ENCODE peak calls at places on chromosome 18, in six cellular contexts. C, I, X, O, J and Y are unnamed samples.

GRCh38 chr18:43060020-43060419 is 55.5 kb downstream of the RIT2 start:
- DNase-seq in I (no peak), O (no peak), J (no peak), X (no peak), C (no peak), Y (no peak)

GRCh38 chr18:47975105-47975504 is 44.6 kb upstream of the SMAD2 start:
- DNase-seq in C (no peak), J (no peak), I (no peak), X (no peak), O (no peak), Y (no peak)

GRCh38 chr18:48348739-48349138 is 60.4 kb downstream of the ZBTB7C start:
- DNase-seq in O (no peak), X (no peak), C (no peak), I (no peak), J (no peak), Y (no peak)

GRCh38 chr18:67551146-67551545 is 34.6 kb upstream of the DSEL start:
- DNase-seq in J (no peak), C (no peak), I (no peak), O (no peak), X (no peak), Y (no peak)

GRCh38 chr18:9422816-9423519 is 52.3 kb upstream of the RALBP1 start:
- DNase-seq in X (no peak), I (no peak), C (no peak), J (no peak), O (no peak), Y (no peak)

GRCh38 chr18:24656044-24656443 is 195.6 kb downstream of the HRH4 start:
- DNase-seq in C (peak; percentile 84), I (no peak), X (no peak), J (no peak), O (no peak), Y (no peak)

GRCh38 chr18:25724121-25724520 is 366.3 kb downstream of the SS18 start:
- DNase-seq in I (no peak), C (no peak), O (no peak), J (no peak), X (no peak), Y (no peak)

GRCh38 chr18:11293794-11294193 is 144.4 kb upstream of the PIEZO2 start:
- DNase-seq in C (no peak), X (peak; percentile 15), J (no peak), O (no peak), I (no peak), Y (no peak)

GRCh38 chr18:54767094-54767493 is 61.2 kb upstream of the RAB27B start:
- DNase-seq in X (no peak), J (no peak), I (no peak), C (no peak), O (no peak), Y (no peak)

GRCh38 chr18:40371673-40372072 is 1583.4 kb upstream of the PIK3C3 start:
- DNase-seq in I (no peak), X (no peak), O (no peak), C (peak; percentile 2), J (no peak), Y (no peak)

GRCh38 chr18:27921904-27922541 is 254.9 kb downstream of the CDH2 start:
- DNase-seq in O (no peak), C (peak; percentile 54), I (no peak), J (no peak), X (no peak), Y (no peak)

GRCh38 chr18:13619505-13620205 is 106.7 kb downstream of the FAM210A start:
- DNase-seq in X (no peak), I (no peak), C (no peak), J (no peak), O (no peak), Y (no peak)

GRCh38 chr18:3584897-3585460 is 135.0 kb downstream of the TGIF1 start:
- DNase-seq in C (no peak), O (peak; percentile 57), X (no peak), J (no peak), I (no peak), Y (no peak)

GRCh38 chr18:48676756-48677368 is 138.0 kb downstream of the CTIF start:
- DNase-seq in J (peak; percentile 68), C (peak; percentile 42), X (peak; percentile 83), O (peak; percentile 70), I (peak; percentile 40), Y (peak; percentile 76)

GRCh38 chr18:9802774-9803697 is 82.7 kb upstream of the TXNDC2 start:
- DNase-seq in C (no peak), I (no peak), J (no peak), O (no peak), X (no peak), Y (no peak)

GRCh38 chr18:21803495-21803894 is 62.9 kb downstream of the MIB1 start:
- DNase-seq in I (no peak), C (no peak), J (no peak), O (peak; percentile 75), X (no peak), Y (no peak)

GRCh38 chr18:72828601-72829000 is 39.2 kb downstream of the NETO1 start:
- DNase-seq in C (no peak), I (no peak), J (no peak), X (no peak), O (no peak), Y (no peak)

GRCh38 chr18:61340148-61340547 is 6.9 kb downstream of the CDH20 start:
- DNase-seq in O (no peak), J (no peak), I (no peak), X (no peak), C (no peak), Y (no peak)

GRCh38 chr18:841647-842370 is 29.8 kb upstream of the YES1 start:
- DNase-seq in X (no peak), J (no peak), C (no peak), I (no peak), O (no peak), Y (no peak)

GRCh38 chr18:3995476-3996102 is 459.5 kb downstream of the DLGAP1 start:
- DNase-seq in X (peak; percentile 31), J (no peak), O (peak; percentile 70), C (peak; percentile 52), I (peak; percentile 43), Y (no peak)

GRCh38 chr18:79528846-79529245 is 133.1 kb downstream of the NFATC1 start:
- DNase-seq in I (peak; percentile 83), J (peak; percentile 87), X (peak; percentile 81), O (peak; percentile 87), C (peak; percentile 26), Y (peak; percentile 82)

GRCh38 chr18:22170421-22171262 is 1.3 kb downstream of the GATA6 start:
- DNase-seq in J (no peak), O (peak; percentile 19), C (peak; percentile 26), X (no peak), I (no peak), Y (no peak)

GRCh38 chr18:40577255-40577654 is 1377.8 kb upstream of the PIK3C3 start:
- DNase-seq in C (no peak), J (no peak), X (no peak), O (no peak), I (no peak), Y (no peak)

GRCh38 chr18:62187543-62188378 is 706 bp downstream of the RELCH start:
- DNase-seq in X (peak; percentile 19), J (peak; percentile 11), O (peak; percentile 72), C (peak; percentile 21), I (no peak), Y (no peak)

GRCh38 chr18:74869904-74870863 is 272.5 kb downstream of the ZNF407 start:
- DNase-seq in J (no peak), C (no peak), I (no peak), X (peak; percentile 29), O (no peak), Y (no peak)

GRCh38 chr18:5890606-5891360 is 4.5 kb downstream of the TMEM200C start:
- DNase-seq in C (no peak), I (no peak), J (no peak), X (peak; percentile 82), O (no peak), Y (peak; percentile 69)

GRCh38 chr18:62452280-62452824 is 70.5 kb upstream of the ZCCHC2 start:
- DNase-seq in I (no peak), J (peak; percentile 36), X (no peak), O (peak; percentile 87), C (no peak), Y (no peak)